ENCODE peak calls at places on chromosomes 5 and 9, in eight cellular contexts. One of them, this sample, is unnamed.

GRCh38 chr9:96449522-96449843 is 486 bp upstream of the HABP4 start:
- DNase-seq in fibroblast of pulmonary artery: no peak
- DNase-seq in lower lobe of right lung: no peak
- DNase-seq in HFF-Myc: no peak
- DNase-seq in nephron progenitor cell: no peak
- DNase-seq in left lung: no peak
- DNase-seq in GM13977: no peak
- DNase-seq in dorsolateral prefrontal cortex: no peak
- DNase-seq in this sample: no peak

GRCh38 chr5:66742083-66742895 is 146.1 kb downstream of the MAST4 start:
- DNase-seq in fibroblast of pulmonary artery: no peak
- DNase-seq in lower lobe of right lung: peak; percentile 55
- DNase-seq in HFF-Myc: no peak
- DNase-seq in nephron progenitor cell: no peak
- DNase-seq in left lung: no peak
- DNase-seq in GM13977: no peak
- DNase-seq in dorsolateral prefrontal cortex: peak; percentile 22
- DNase-seq in this sample: no peak

GRCh38 chr9:278651-279050 is 64.0 kb downstream of the DOCK8 start:
- DNase-seq in fibroblast of pulmonary artery: no peak
- DNase-seq in lower lobe of right lung: no peak
- DNase-seq in HFF-Myc: no peak
- DNase-seq in nephron progenitor cell: no peak
- DNase-seq in left lung: no peak
- DNase-seq in GM13977: no peak
- DNase-seq in dorsolateral prefrontal cortex: no peak
- DNase-seq in this sample: no peak

GRCh38 chr5:4191024-4191423 is 595.4 kb downstream of the IRX1 start:
- DNase-seq in fibroblast of pulmonary artery: no peak
- DNase-seq in lower lobe of right lung: no peak
- DNase-seq in HFF-Myc: no peak
- DNase-seq in nephron progenitor cell: no peak
- DNase-seq in left lung: no peak
- DNase-seq in GM13977: no peak
- DNase-seq in dorsolateral prefrontal cortex: no peak
- DNase-seq in this sample: no peak

GRCh38 chr5:96113170-96113939 is 151.7 kb upstream of the ELL2 start:
- DNase-seq in fibroblast of pulmonary artery: no peak
- DNase-seq in lower lobe of right lung: no peak
- DNase-seq in HFF-Myc: no peak
- DNase-seq in nephron progenitor cell: no peak
- DNase-seq in left lung: peak; percentile 47
- DNase-seq in GM13977: no peak
- DNase-seq in dorsolateral prefrontal cortex: no peak
- DNase-seq in this sample: no peak

GRCh38 chr5:133894143-133894542 is 74.3 kb downstream of the C5orf15 start:
- DNase-seq in fibroblast of pulmonary artery: no peak
- DNase-seq in lower lobe of right lung: no peak
- DNase-seq in HFF-Myc: no peak
- DNase-seq in nephron progenitor cell: no peak
- DNase-seq in left lung: no peak
- DNase-seq in GM13977: no peak
- DNase-seq in dorsolateral prefrontal cortex: no peak
- DNase-seq in this sample: no peak

GRCh38 chr5:167244583-167244982 is 1046.9 kb upstream of the WWC1 start:
- DNase-seq in fibroblast of pulmonary artery: peak; percentile 18
- DNase-seq in lower lobe of right lung: no peak
- DNase-seq in HFF-Myc: no peak
- DNase-seq in nephron progenitor cell: peak; percentile 32
- DNase-seq in left lung: no peak
- DNase-seq in GM13977: no peak
- DNase-seq in dorsolateral prefrontal cortex: no peak
- DNase-seq in this sample: no peak

GRCh38 chr5:138869763-138870500 is 5.2 kb downstream of the LRRTM2 start:
- DNase-seq in fibroblast of pulmonary artery: peak; percentile 60
- DNase-seq in lower lobe of right lung: no peak
- DNase-seq in HFF-Myc: no peak
- DNase-seq in nephron progenitor cell: no peak
- DNase-seq in left lung: no peak
- DNase-seq in GM13977: no peak
- DNase-seq in dorsolateral prefrontal cortex: no peak
- DNase-seq in this sample: no peak

GRCh38 chr5:22669345-22669744 is 183.8 kb downstream of the CDH12 start:
- DNase-seq in fibroblast of pulmonary artery: no peak
- DNase-seq in lower lobe of right lung: no peak
- DNase-seq in HFF-Myc: no peak
- DNase-seq in nephron progenitor cell: no peak
- DNase-seq in left lung: no peak
- DNase-seq in GM13977: no peak
- DNase-seq in dorsolateral prefrontal cortex: no peak
- DNase-seq in this sample: no peak

GRCh38 chr5:94415798-94416197 is 202.6 kb downstream of the KIAA0825 start:
- DNase-seq in fibroblast of pulmonary artery: no peak
- DNase-seq in lower lobe of right lung: no peak
- DNase-seq in HFF-Myc: no peak
- DNase-seq in nephron progenitor cell: no peak
- DNase-seq in left lung: no peak
- DNase-seq in GM13977: no peak
- DNase-seq in dorsolateral prefrontal cortex: no peak
- DNase-seq in this sample: no peak

GRCh38 chr9:17082343-17082742 is 52.5 kb upstream of the CNTLN start:
- DNase-seq in fibroblast of pulmonary artery: peak; percentile 32
- DNase-seq in lower lobe of right lung: no peak
- DNase-seq in HFF-Myc: no peak
- DNase-seq in nephron progenitor cell: peak; percentile 33
- DNase-seq in left lung: no peak
- DNase-seq in GM13977: no peak
- DNase-seq in dorsolateral prefrontal cortex: no peak
- DNase-seq in this sample: no peak

GRCh38 chr5:134873494-134873893 is 677 bp upstream of the TXNDC15 start:
- DNase-seq in fibroblast of pulmonary artery: no peak
- DNase-seq in lower lobe of right lung: no peak
- DNase-seq in HFF-Myc: no peak
- DNase-seq in nephron progenitor cell: no peak
- DNase-seq in left lung: no peak
- DNase-seq in GM13977: no peak
- DNase-seq in dorsolateral prefrontal cortex: no peak
- DNase-seq in this sample: no peak

GRCh38 chr9:134128727-134129679 is 6.9 kb upstream of the WDR5 start:
- DNase-seq in fibroblast of pulmonary artery: no peak
- DNase-seq in lower lobe of right lung: no peak
- DNase-seq in HFF-Myc: no peak
- DNase-seq in nephron progenitor cell: no peak
- DNase-seq in left lung: no peak
- DNase-seq in GM13977: no peak
- DNase-seq in dorsolateral prefrontal cortex: no peak
- DNase-seq in this sample: no peak

GRCh38 chr5:72063219-72063819 is 44.0 kb upstream of the MAP1B start:
- DNase-seq in fibroblast of pulmonary artery: peak; percentile 51
- DNase-seq in lower lobe of right lung: no peak
- DNase-seq in HFF-Myc: no peak
- DNase-seq in nephron progenitor cell: peak; percentile 85
- DNase-seq in left lung: no peak
- DNase-seq in GM13977: no peak
- DNase-seq in dorsolateral prefrontal cortex: no peak
- DNase-seq in this sample: peak; percentile 30

GRCh38 chr9:86794356-86795046 is 152.8 kb downstream of the GAS1 start:
- DNase-seq in fibroblast of pulmonary artery: peak; percentile 82
- DNase-seq in lower lobe of right lung: no peak
- DNase-seq in HFF-Myc: peak; percentile 59
- DNase-seq in nephron progenitor cell: no peak
- DNase-seq in left lung: no peak
- DNase-seq in GM13977: no peak
- DNase-seq in dorsolateral prefrontal cortex: no peak
- DNase-seq in this sample: no peak

GRCh38 chr5:176491056-176491646 is 43.0 kb downstream of the FAF2 start:
- DNase-seq in fibroblast of pulmonary artery: no peak
- DNase-seq in lower lobe of right lung: no peak
- DNase-seq in HFF-Myc: no peak
- DNase-seq in nephron progenitor cell: no peak
- DNase-seq in left lung: no peak
- DNase-seq in GM13977: no peak
- DNase-seq in dorsolateral prefrontal cortex: no peak
- DNase-seq in this sample: no peak

GRCh38 chr9:112887377-112887776 is 3.3 kb downstream of the SLC46A2 start:
- DNase-seq in fibroblast of pulmonary artery: no peak
- DNase-seq in lower lobe of right lung: peak; percentile 71
- DNase-seq in HFF-Myc: no peak
- DNase-seq in nephron progenitor cell: no peak
- DNase-seq in left lung: no peak
- DNase-seq in GM13977: no peak
- DNase-seq in dorsolateral prefrontal cortex: no peak
- DNase-seq in this sample: no peak

GRCh38 chr5:150211156-150212030 is 21.5 kb downstream of the SLC6A7 start:
- DNase-seq in fibroblast of pulmonary artery: no peak
- DNase-seq in lower lobe of right lung: no peak
- DNase-seq in HFF-Myc: no peak
- DNase-seq in nephron progenitor cell: no peak
- DNase-seq in left lung: no peak
- DNase-seq in GM13977: no peak
- DNase-seq in dorsolateral prefrontal cortex: no peak
- DNase-seq in this sample: no peak

GRCh38 chr5:111075520-111075919 is 4.0 kb downstream of the TSLP start:
- DNase-seq in fibroblast of pulmonary artery: peak; percentile 92
- DNase-seq in lower lobe of right lung: no peak
- DNase-seq in HFF-Myc: no peak
- DNase-seq in nephron progenitor cell: no peak
- DNase-seq in left lung: no peak
- DNase-seq in GM13977: no peak
- DNase-seq in dorsolateral prefrontal cortex: no peak
- DNase-seq in this sample: no peak

GRCh38 chr5:16484081-16484480 is 18.5 kb upstream of the ZNF622 start:
- DNase-seq in fibroblast of pulmonary artery: no peak
- DNase-seq in lower lobe of right lung: no peak
- DNase-seq in HFF-Myc: no peak
- DNase-seq in nephron progenitor cell: no peak
- DNase-seq in left lung: no peak
- DNase-seq in GM13977: no peak
- DNase-seq in dorsolateral prefrontal cortex: no peak
- DNase-seq in this sample: no peak

GRCh38 chr5:65861830-65862241 is 64.5 kb upstream of the ERBIN start:
- DNase-seq in fibroblast of pulmonary artery: peak; percentile 80
- DNase-seq in lower lobe of right lung: no peak
- DNase-seq in HFF-Myc: peak; percentile 83
- DNase-seq in nephron progenitor cell: no peak
- DNase-seq in left lung: peak; percentile 39
- DNase-seq in GM13977: no peak
- DNase-seq in dorsolateral prefrontal cortex: no peak
- DNase-seq in this sample: no peak

GRCh38 chr9:2621678-2622360 is at the start of gene VLDLR:
- DNase-seq in fibroblast of pulmonary artery: peak; percentile 19
- DNase-seq in lower lobe of right lung: peak; percentile 57
- DNase-seq in HFF-Myc: no peak
- DNase-seq in nephron progenitor cell: peak; percentile 79
- DNase-seq in left lung: peak; percentile 60
- DNase-seq in GM13977: no peak
- DNase-seq in dorsolateral prefrontal cortex: peak; percentile 53
- DNase-seq in this sample: peak; percentile 34
- TF ChIP-seq CTCF in fibroblast of pulmonary artery: no peak
- TF ChIP-seq CTCF in lower lobe of right lung: no peak
- TF ChIP-seq CTCF in HFF-Myc: no peak
- TF ChIP-seq CTCF in nephron progenitor cell: no peak
- TF ChIP-seq CTCF in left lung: no peak
- TF ChIP-seq CTCF in GM13977: no peak
- TF ChIP-seq CTCF in dorsolateral prefrontal cortex: no peak
- TF ChIP-seq CTCF in this sample: no peak

GRCh38 chr9:130184983-130185382 is 12.8 kb downstream of the NCS1 start:
- DNase-seq in fibroblast of pulmonary artery: no peak
- DNase-seq in lower lobe of right lung: no peak
- DNase-seq in HFF-Myc: no peak
- DNase-seq in nephron progenitor cell: no peak
- DNase-seq in left lung: no peak
- DNase-seq in GM13977: no peak
- DNase-seq in dorsolateral prefrontal cortex: no peak
- DNase-seq in this sample: no peak
- TF ChIP-seq CTCF in fibroblast of pulmonary artery: no peak
- TF ChIP-seq CTCF in lower lobe of right lung: no peak
- TF ChIP-seq CTCF in HFF-Myc: no peak
- TF ChIP-seq CTCF in nephron progenitor cell: no peak
- TF ChIP-seq CTCF in left lung: no peak
- TF ChIP-seq CTCF in GM13977: no peak
- TF ChIP-seq CTCF in dorsolateral prefrontal cortex: no peak
- TF ChIP-seq CTCF in this sample: no peak

GRCh38 chr9:120032639-120033038 is 547.3 kb downstream of the CDK5RAP2 start:
- DNase-seq in fibroblast of pulmonary artery: no peak
- DNase-seq in lower lobe of right lung: no peak
- DNase-seq in HFF-Myc: no peak
- DNase-seq in nephron progenitor cell: peak; percentile 16
- DNase-seq in left lung: no peak
- DNase-seq in GM13977: no peak
- DNase-seq in dorsolateral prefrontal cortex: no peak
- DNase-seq in this sample: no peak
- TF ChIP-seq CTCF in fibroblast of pulmonary artery: no peak
- TF ChIP-seq CTCF in lower lobe of right lung: no peak
- TF ChIP-seq CTCF in HFF-Myc: no peak
- TF ChIP-seq CTCF in nephron progenitor cell: peak; percentile 24
- TF ChIP-seq CTCF in left lung: no peak
- TF ChIP-seq CTCF in GM13977: peak; percentile 30
- TF ChIP-seq CTCF in dorsolateral prefrontal cortex: no peak
- TF ChIP-seq CTCF in this sample: peak; percentile 32

GRCh38 chr5:80711216-80711615 is 56.4 kb upstream of the DHFR start:
- DNase-seq in fibroblast of pulmonary artery: no peak
- DNase-seq in lower lobe of right lung: no peak
- DNase-seq in HFF-Myc: no peak
- DNase-seq in nephron progenitor cell: no peak
- DNase-seq in left lung: no peak
- DNase-seq in GM13977: no peak
- DNase-seq in dorsolateral prefrontal cortex: no peak
- DNase-seq in this sample: no peak

GRCh38 chr5:80713640-80714039 is 58.9 kb upstream of the DHFR start:
- DNase-seq in fibroblast of pulmonary artery: no peak
- DNase-seq in lower lobe of right lung: no peak
- DNase-seq in HFF-Myc: no peak
- DNase-seq in nephron progenitor cell: no peak
- DNase-seq in left lung: no peak
- DNase-seq in GM13977: no peak
- DNase-seq in dorsolateral prefrontal cortex: no peak
- DNase-seq in this sample: no peak

GRCh38 chr5:80712914-80713313 is 58.1 kb upstream of the DHFR start:
- DNase-seq in fibroblast of pulmonary artery: no peak
- DNase-seq in lower lobe of right lung: no peak
- DNase-seq in HFF-Myc: no peak
- DNase-seq in nephron progenitor cell: no peak
- DNase-seq in left lung: no peak
- DNase-seq in GM13977: no peak
- DNase-seq in dorsolateral prefrontal cortex: no peak
- DNase-seq in this sample: no peak

GRCh38 chr5:80714570-80715298 is 60.0 kb upstream of the DHFR start:
- DNase-seq in fibroblast of pulmonary artery: no peak
- DNase-seq in lower lobe of right lung: no peak
- DNase-seq in HFF-Myc: no peak
- DNase-seq in nephron progenitor cell: no peak
- DNase-seq in left lung: no peak
- DNase-seq in GM13977: no peak
- DNase-seq in dorsolateral prefrontal cortex: no peak
- DNase-seq in this sample: no peak

DNA sequence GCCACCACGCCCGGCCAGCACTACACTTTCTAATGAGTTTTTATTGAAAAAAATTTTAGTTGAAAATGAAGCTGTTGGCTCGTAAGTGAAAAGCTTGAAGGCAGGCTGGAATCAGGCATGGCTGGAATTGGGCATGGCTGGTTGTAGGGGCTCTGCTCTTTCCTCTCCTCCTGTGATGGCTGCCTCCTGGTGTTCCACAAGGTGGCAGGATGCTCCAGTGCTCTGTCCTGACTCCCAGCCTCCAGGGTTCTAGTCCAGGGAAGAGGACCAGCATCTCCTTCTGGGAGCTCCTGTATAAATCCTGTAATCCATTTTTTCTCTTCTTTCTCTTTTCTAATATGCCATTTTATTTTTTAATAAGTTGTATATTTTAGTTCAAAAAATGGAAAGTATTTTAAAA is 57.2 kb upstream of the DHFR start:
- DNase-seq in fibroblast of pulmonary artery: peak; percentile 49
- DNase-seq in lower lobe of right lung: no peak
- DNase-seq in HFF-Myc: peak; percentile 30
- DNase-seq in nephron progenitor cell: peak; percentile 29
- DNase-seq in left lung: no peak
- DNase-seq in GM13977: no peak
- DNase-seq in dorsolateral prefrontal cortex: no peak
- DNase-seq in this sample: no peak
- TF ChIP-seq CTCF in fibroblast of pulmonary artery: peak; percentile 62
- TF ChIP-seq CTCF in lower lobe of right lung: peak; percentile 9
- TF ChIP-seq CTCF in HFF-Myc: peak; percentile 69
- TF ChIP-seq CTCF in nephron progenitor cell: peak; percentile 34
- TF ChIP-seq CTCF in left lung: no peak
- TF ChIP-seq CTCF in GM13977: peak; percentile 64
- TF ChIP-seq CTCF in dorsolateral prefrontal cortex: no peak
- TF ChIP-seq CTCF in this sample: peak; percentile 47

This sample was measured in progenitor cell of endocrine pancreas.